ENCODE peak calls at places on chromosome 20, in six cellular contexts. One of them, this sample, is unnamed.

GRCh38 chr20:45176526-45176925 is 1.8 kb downstream of the PI3 start:
- DNase-seq in IMR-90: no peak
- DNase-seq in A549: no peak
- DNase-seq in K562: no peak
- DNase-seq in GM12878: no peak
- DNase-seq in HepG2: no peak
- DNase-seq in this sample: no peak

GRCh38 chr20:45373353-45374100 is 4.6 kb downstream of the TP53TG5 start:
- DNase-seq in IMR-90: peak
- DNase-seq in A549: peak
- DNase-seq in K562: peak
- DNase-seq in GM12878: no peak
- DNase-seq in HepG2: peak
- DNase-seq in this sample: peak

GRCh38 chr20:14055127-14055742 is 59.9 kb downstream of the MACROD2 start:
- DNase-seq in IMR-90: peak
- DNase-seq in A549: peak
- DNase-seq in K562: peak
- DNase-seq in GM12878: no peak
- DNase-seq in HepG2: peak
- DNase-seq in this sample: peak

GRCh38 chr20:57779401-57780003 is 69.7 kb upstream of the PMEPA1 start:
- DNase-seq in IMR-90: no peak
- DNase-seq in A549: no peak
- DNase-seq in K562: no peak
- DNase-seq in GM12878: no peak
- DNase-seq in HepG2: no peak
- DNase-seq in this sample: no peak

GRCh38 chr20:20492521-20493334 is 124.8 kb downstream of the INSM1 start:
- DNase-seq in IMR-90: no peak
- DNase-seq in A549: no peak
- DNase-seq in K562: no peak
- DNase-seq in GM12878: no peak
- DNase-seq in HepG2: no peak
- DNase-seq in this sample: no peak

GRCh38 chr20:6686171-6686570 is 81.3 kb upstream of the BMP2 start:
- DNase-seq in IMR-90: no peak
- DNase-seq in A549: no peak
- DNase-seq in K562: no peak
- DNase-seq in GM12878: no peak
- DNase-seq in HepG2: no peak
- DNase-seq in this sample: no peak

GRCh38 chr20:1533059-1533458 is 24.4 kb downstream of the SIRPD start:
- DNase-seq in IMR-90: no peak
- DNase-seq in A549: no peak
- DNase-seq in K562: no peak
- DNase-seq in GM12878: no peak
- DNase-seq in HepG2: no peak
- DNase-seq in this sample: no peak

GRCh38 chr20:7859371-7859802 is 80.9 kb downstream of the HAO1 start:
- DNase-seq in IMR-90: peak
- DNase-seq in A549: no peak
- DNase-seq in K562: peak
- DNase-seq in GM12878: peak
- DNase-seq in HepG2: peak
- DNase-seq in this sample: peak

GRCh38 chr20:3563113-3563512 is 92.3 kb downstream of the ATRN start:
- DNase-seq in IMR-90: peak
- DNase-seq in A549: no peak
- DNase-seq in K562: no peak
- DNase-seq in GM12878: no peak
- DNase-seq in HepG2: no peak
- DNase-seq in this sample: no peak

GRCh38 chr20:31715766-31716165 is 6.9 kb downstream of the BCL2L1 start:
- DNase-seq in IMR-90: no peak
- DNase-seq in A549: no peak
- DNase-seq in K562: no peak
- DNase-seq in GM12878: no peak
- DNase-seq in HepG2: no peak
- DNase-seq in this sample: no peak

GRCh38 chr20:50513169-50514034 is 3.2 kb downstream of the PTPN1 start:
- DNase-seq in IMR-90: peak
- DNase-seq in A549: no peak
- DNase-seq in K562: no peak
- DNase-seq in GM12878: no peak
- DNase-seq in HepG2: no peak
- DNase-seq in this sample: no peak

GRCh38 chr20:20353574-20353973 is 14.3 kb upstream of the INSM1 start:
- DNase-seq in IMR-90: no peak
- DNase-seq in A549: no peak
- DNase-seq in K562: no peak
- DNase-seq in GM12878: no peak
- DNase-seq in HepG2: no peak
- DNase-seq in this sample: no peak

GRCh38 chr20:53847118-53847842 is 223.1 kb downstream of the BCAS1 start:
- DNase-seq in IMR-90: no peak
- DNase-seq in A549: no peak
- DNase-seq in K562: no peak
- DNase-seq in GM12878: no peak
- DNase-seq in HepG2: no peak
- DNase-seq in this sample: no peak

GRCh38 chr20:58784321-58785074 is 66.2 kb downstream of the GNAS-AS1 start:
- DNase-seq in IMR-90: no peak
- DNase-seq in A549: no peak
- DNase-seq in K562: no peak
- DNase-seq in GM12878: no peak
- DNase-seq in HepG2: no peak
- DNase-seq in this sample: no peak

GRCh38 chr20:52410182-52410647 is 218.6 kb upstream of the ZFP64 start:
- DNase-seq in IMR-90: peak
- DNase-seq in A549: no peak
- DNase-seq in K562: no peak
- DNase-seq in GM12878: no peak
- DNase-seq in HepG2: no peak
- DNase-seq in this sample: no peak

GRCh38 chr20:32638848-32639247 is 34.9 kb downstream of the C20orf203 start:
- DNase-seq in IMR-90: no peak
- DNase-seq in A549: no peak
- DNase-seq in K562: no peak
- DNase-seq in GM12878: no peak
- DNase-seq in HepG2: no peak
- DNase-seq in this sample: no peak

GRCh38 chr20:44069203-44069931 is 117.6 kb downstream of the JPH2 start:
- DNase-seq in IMR-90: no peak
- DNase-seq in A549: no peak
- DNase-seq in K562: no peak
- DNase-seq in GM12878: peak
- DNase-seq in HepG2: no peak
- DNase-seq in this sample: no peak

GRCh38 chr20:19628570-19629134 is 129.4 kb upstream of the RIN2 start:
- DNase-seq in IMR-90: peak
- DNase-seq in A549: peak
- DNase-seq in K562: peak
- DNase-seq in GM12878: peak
- DNase-seq in HepG2: peak
- DNase-seq in this sample: peak

GRCh38 chr20:25533920-25534700 is 51.2 kb downstream of the NINL start:
- DNase-seq in IMR-90: no peak
- DNase-seq in A549: no peak
- DNase-seq in K562: no peak
- DNase-seq in GM12878: no peak
- DNase-seq in HepG2: no peak
- DNase-seq in this sample: no peak

GRCh38 chr20:16553684-16554083 is 19.6 kb downstream of the KIF16B start:
- DNase-seq in IMR-90: no peak
- DNase-seq in A549: no peak
- DNase-seq in K562: no peak
- DNase-seq in GM12878: no peak
- DNase-seq in HepG2: no peak
- DNase-seq in this sample: no peak

GRCh38 chr20:58982406-58983114 is 1.5 kb downstream of the NELFCD start:
- DNase-seq in IMR-90: no peak
- DNase-seq in A549: no peak
- DNase-seq in K562: no peak
- DNase-seq in GM12878: no peak
- DNase-seq in HepG2: no peak
- DNase-seq in this sample: no peak

GRCh38 chr20:8132632-8133587 is 844 bp downstream of the PLCB1 start:
- DNase-seq in IMR-90: no peak
- DNase-seq in A549: no peak
- DNase-seq in K562: no peak
- DNase-seq in GM12878: no peak
- DNase-seq in HepG2: no peak
- DNase-seq in this sample: peak

GRCh38 chr20:57793421-57793820 is 83.6 kb upstream of the PMEPA1 start:
- DNase-seq in IMR-90: no peak
- DNase-seq in A549: no peak
- DNase-seq in K562: no peak
- DNase-seq in GM12878: no peak
- DNase-seq in HepG2: no peak
- DNase-seq in this sample: no peak

GRCh38 chr20:57513199-57513598 is 11.7 kb downstream of the CTCFL start:
- DNase-seq in IMR-90: peak
- DNase-seq in A549: no peak
- DNase-seq in K562: no peak
- DNase-seq in GM12878: no peak
- DNase-seq in HepG2: no peak
- DNase-seq in this sample: no peak

GRCh38 chr20:43458422-43458924 is 777 bp downstream of the SRSF6 start:
- DNase-seq in IMR-90: peak
- DNase-seq in A549: no peak
- DNase-seq in K562: peak
- DNase-seq in GM12878: no peak
- DNase-seq in HepG2: no peak
- DNase-seq in this sample: no peak

GRCh38 chr20:17849901-17850673 is 118.5 kb downstream of the SNX5 start:
- DNase-seq in IMR-90: peak
- DNase-seq in A549: peak
- DNase-seq in K562: no peak
- DNase-seq in GM12878: no peak
- DNase-seq in HepG2: peak
- DNase-seq in this sample: no peak

GRCh38 chr20:2246081-2246491 is 49.7 kb upstream of the TGM3 start:
- DNase-seq in IMR-90: no peak
- DNase-seq in A549: no peak
- DNase-seq in K562: no peak
- DNase-seq in GM12878: no peak
- DNase-seq in HepG2: no peak
- DNase-seq in this sample: peak

GRCh38 chr20:19501476-19502115 is 256.5 kb upstream of the RIN2 start:
- DNase-seq in IMR-90: no peak
- DNase-seq in A549: no peak
- DNase-seq in K562: no peak
- DNase-seq in GM12878: no peak
- DNase-seq in HepG2: no peak
- DNase-seq in this sample: no peak

GRCh38 chr20:21705466-21706344 is at the start of gene PAX1:
- DNase-seq in IMR-90: no peak
- DNase-seq in A549: no peak
- DNase-seq in K562: no peak
- DNase-seq in GM12878: no peak
- DNase-seq in HepG2: no peak
- DNase-seq in this sample: peak

GRCh38 chr20:21704408-21705385 is 767 bp upstream of the PAX1 start:
- DNase-seq in IMR-90: no peak
- DNase-seq in A549: no peak
- DNase-seq in K562: no peak
- DNase-seq in GM12878: no peak
- DNase-seq in HepG2: no peak
- DNase-seq in this sample: no peak

GRCh38 chr20:21707267-21707666 is 1.8 kb downstream of the PAX1 start:
- DNase-seq in IMR-90: no peak
- DNase-seq in A549: no peak
- DNase-seq in K562: no peak
- DNase-seq in GM12878: no peak
- DNase-seq in HepG2: no peak
- DNase-seq in this sample: no peak

GRCh38 chr20:21707999-21708737 is 2.7 kb downstream of the PAX1 start:
- DNase-seq in IMR-90: no peak
- DNase-seq in A549: no peak
- DNase-seq in K562: no peak
- DNase-seq in GM12878: no peak
- DNase-seq in HepG2: no peak
- DNase-seq in this sample: no peak

GRCh38 chr20:21706345-21707195 is 1.1 kb downstream of the PAX1 start:
- DNase-seq in IMR-90: no peak
- DNase-seq in A549: no peak
- DNase-seq in K562: no peak
- DNase-seq in GM12878: no peak
- DNase-seq in HepG2: no peak
- DNase-seq in this sample: no peak
- TF ChIP-seq BHLHE40 in IMR-90: no peak
- TF ChIP-seq BHLHE40 in A549: no peak
- TF ChIP-seq BHLHE40 in K562: no peak
- TF ChIP-seq BHLHE40 in GM12878: no peak
- TF ChIP-seq BHLHE40 in HepG2: no peak
- TF ChIP-seq BHLHE40 in this sample: no peak

DNA sequence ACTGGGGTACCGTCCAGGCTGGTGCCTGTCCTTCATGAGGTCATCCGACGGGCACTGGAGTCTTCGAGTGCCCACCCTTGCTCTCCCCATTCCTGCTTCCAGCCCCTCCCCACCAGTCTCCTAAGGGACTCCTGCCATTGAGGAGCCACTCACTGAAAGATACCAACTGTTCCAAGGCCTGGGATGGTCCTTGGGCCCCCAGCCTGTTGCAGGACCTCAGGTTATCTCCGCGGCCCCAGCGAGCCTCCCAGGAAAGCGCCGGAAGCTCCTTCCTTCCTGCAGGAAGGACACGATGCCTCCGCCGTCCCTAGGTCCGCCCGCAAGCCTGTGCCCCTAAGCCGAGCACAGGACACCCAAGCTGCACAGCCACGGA is 1.2 kb downstream of the NKAIN4 start:
- DNase-seq in IMR-90: no peak
- DNase-seq in A549: no peak
- DNase-seq in K562: no peak
- DNase-seq in GM12878: no peak
- DNase-seq in HepG2: no peak
- DNase-seq in this sample: no peak
- TF ChIP-seq BHLHE40 in IMR-90: no peak
- TF ChIP-seq BHLHE40 in A549: no peak
- TF ChIP-seq BHLHE40 in K562: no peak
- TF ChIP-seq BHLHE40 in GM12878: no peak
- TF ChIP-seq BHLHE40 in HepG2: no peak
- TF ChIP-seq BHLHE40 in this sample: no peak

DNA sequence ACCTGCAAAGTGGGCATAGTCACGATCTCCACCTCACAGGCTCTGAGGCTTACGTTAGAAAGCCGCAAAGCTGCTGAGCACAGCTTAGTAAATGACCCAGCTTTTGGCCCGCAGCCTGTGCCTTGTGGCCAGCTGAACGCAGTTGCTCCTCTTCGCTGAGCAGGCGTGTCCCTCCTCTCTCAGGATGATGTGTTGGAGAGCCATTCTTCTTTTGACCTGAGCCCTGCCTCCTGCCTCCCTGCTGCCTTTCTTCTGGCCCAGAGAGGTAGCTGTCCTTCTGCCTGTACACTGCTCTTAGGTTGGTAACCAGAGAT is 47.6 kb upstream of the MYL9 start:
- DNase-seq in IMR-90: peak
- DNase-seq in A549: no peak
- DNase-seq in K562: no peak
- DNase-seq in GM12878: no peak
- DNase-seq in HepG2: no peak
- DNase-seq in this sample: no peak
- TF ChIP-seq BHLHE40 in IMR-90: peak
- TF ChIP-seq BHLHE40 in A549: no peak
- TF ChIP-seq BHLHE40 in K562: no peak
- TF ChIP-seq BHLHE40 in GM12878: no peak
- TF ChIP-seq BHLHE40 in HepG2: no peak
- TF ChIP-seq BHLHE40 in this sample: no peak

GRCh38 chr20:40322941-40323340 is 366.1 kb downstream of the MAFB start:
- DNase-seq in IMR-90: no peak
- DNase-seq in A549: no peak
- DNase-seq in K562: no peak
- DNase-seq in GM12878: no peak
- DNase-seq in HepG2: no peak
- DNase-seq in this sample: no peak
- TF ChIP-seq BHLHE40 in IMR-90: no peak
- TF ChIP-seq BHLHE40 in A549: no peak
- TF ChIP-seq BHLHE40 in K562: no peak
- TF ChIP-seq BHLHE40 in GM12878: no peak
- TF ChIP-seq BHLHE40 in HepG2: no peak
- TF ChIP-seq BHLHE40 in this sample: no peak